ENCODE peak calls at places on chromosomes 1 and 21, in four cellular contexts. Q is GM12891, O is ureter, R is lower lobe of right lung. J is an unnamed sample.

GRCh38 chr1:46413596-46413985 is 19.5 kb downstream of the FAAH start:
- DNase-seq in R (peak), O (no peak), Q (peak), J (no peak)

GRCh38 chr1:26923711-26924110 is 2.2 kb downstream of the NUDC start:
- DNase-seq in Q (no peak), O (no peak), R (no peak), J (peak)

GRCh38 chr1:184930232-184930631 is 44.1 kb downstream of the NIBAN1 start:
- DNase-seq in R (no peak), Q (no peak), O (no peak), J (no peak)

GRCh38 chr1:211606327-211606913 is 27.5 kb upstream of the SLC30A1 start:
- DNase-seq in R (no peak), O (no peak), Q (no peak), J (no peak)

GRCh38 chr1:66750578-66750977 is 1.7 kb upstream of the DYNLT5 start:
- DNase-seq in O (no peak), Q (no peak), R (no peak), J (no peak)

GRCh38 chr1:925532-926421 is 2.1 kb downstream of the SAMD11 start:
- DNase-seq in R (no peak), O (no peak), Q (no peak), J (no peak)

GRCh38 chr1:29831500-29832117 is 595.3 kb downstream of the PTPRU start:
- DNase-seq in R (no peak), Q (no peak), O (no peak), J (no peak)

GRCh38 chr1:36773827-36774541 is 260.3 kb downstream of the GRIK3 start:
- DNase-seq in O (no peak), R (no peak), Q (no peak), J (no peak)

GRCh38 chr1:86515597-86515996 is 31.3 kb upstream of the CLCA4 start:
- DNase-seq in R (no peak), Q (no peak), O (no peak), J (no peak)

GRCh38 chr21:45638707-45639106 is 4.8 kb upstream of the PCBP3 start:
- DNase-seq in R (no peak), O (no peak), Q (no peak), J (no peak)